ENCODE peak calls at places on chromosome 12, in nine cellular contexts. A is AG10803, C is AG09319, B is body of pancreas, M is cardiac fibroblast, X is mucosa of descending colon, R is prostate gland, J is uterus, W is gastrocnemius medialis. K is an unnamed sample.

GRCh38 chr12:5589055-5589454 is 157.1 kb downstream of the NTF3 start:
- DNase-seq in B (no peak), M (no peak), W (no peak), A (no peak), X (no peak), J (no peak), R (no peak), C (no peak), K (no peak)

GRCh38 chr12:103093499-103094106 is 136.1 kb downstream of the ASCL1 start:
- DNase-seq in W (no peak), B (no peak), J (no peak), A (no peak), M (no peak), X (peak; percentile 56), R (no peak), C (no peak), K (no peak)

GRCh38 chr12:27969011-27969900 is 3.3 kb downstream of the PTHLH start:
- DNase-seq in R (no peak), J (peak; percentile 16), X (no peak), B (peak; percentile 18), W (no peak), M (peak; percentile 49), A (no peak), C (no peak), K (no peak)

GRCh38 chr12:113088971-113089756 is 32.6 kb downstream of the DTX1 start:
- DNase-seq in B (no peak), J (no peak), A (no peak), R (no peak), W (no peak), M (no peak), X (no peak), C (no peak), K (no peak)

GRCh38 chr12:131213896-131214442 is 260.3 kb downstream of the ADGRD1 start:
- DNase-seq in C (no peak), J (no peak), R (no peak), A (no peak), W (no peak), B (no peak), M (no peak), X (no peak), K (no peak)

GRCh38 chr12:28191690-28192089 is 1.4 kb downstream of the CCDC91 start:
- DNase-seq in B (peak; percentile 53), M (peak; percentile 27), W (no peak), C (no peak), A (peak; percentile 27), J (no peak), X (no peak), R (no peak), K (no peak)

GRCh38 chr12:26239508-26240328 is 44.3 kb downstream of the SSPN start:
- DNase-seq in B (peak; percentile 26), W (peak; percentile 67), X (no peak), C (peak; percentile 88), J (peak; percentile 61), A (peak; percentile 99), R (peak; percentile 63), M (peak; percentile 98), K (no peak)

GRCh38 chr12:88417531-88417930 is 162.7 kb downstream of the KITLG start:
- DNase-seq in W (no peak), B (no peak), A (no peak), C (no peak), M (no peak), J (no peak), X (no peak), R (peak; percentile 9), K (no peak)

GRCh38 chr12:92297405-92297804 is 151.8 kb upstream of the BTG1 start:
- DNase-seq in A (no peak), R (no peak), M (no peak), B (no peak), J (no peak), W (no peak), C (no peak), X (no peak), K (no peak)

GRCh38 chr12:13205809-13206559 is 9.5 kb downstream of the EMP1 start:
- DNase-seq in X (no peak), R (no peak), J (no peak), C (peak; percentile 90), B (no peak), M (peak; percentile 99), W (no peak), A (peak; percentile 98), K (no peak)

GRCh38 chr12:92987362-92987761 is 58.3 kb upstream of the EEA1 start:
- DNase-seq in A (peak; percentile 92), R (peak; percentile 58), W (no peak), C (peak; percentile 65), X (peak; percentile 64), M (peak; percentile 90), J (no peak), B (no peak), K (no peak)

GRCh38 chr12:1019283-1019682 is 28.3 kb downstream of the ERC1 start:
- DNase-seq in W (no peak), M (no peak), A (no peak), J (no peak), X (no peak), R (no peak), B (no peak), C (no peak), K (no peak)

DNA sequence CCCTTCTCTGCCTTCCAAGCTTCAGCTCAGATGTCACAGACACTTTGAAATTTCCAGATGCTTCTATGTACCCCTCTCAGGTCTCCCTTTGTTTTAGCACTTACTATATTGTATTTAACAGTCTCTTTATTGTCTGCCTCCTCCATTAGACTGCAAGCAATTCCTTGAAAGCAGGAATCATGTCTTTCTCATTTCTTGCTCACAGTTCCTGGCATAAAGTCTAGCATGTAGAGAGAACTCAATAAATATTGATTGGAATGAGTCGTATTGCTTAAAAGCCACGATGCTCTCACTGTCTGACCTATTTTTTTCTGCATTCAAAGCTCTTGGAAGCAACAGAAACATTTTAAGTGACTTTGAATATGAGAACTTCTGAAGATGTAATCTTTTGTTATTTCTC is 111.0 kb downstream of the ERGIC2 start:
- DNase-seq in C (no peak), B (no peak), X (no peak), M (no peak), R (no peak), W (no peak), J (no peak), A (no peak), K (no peak)
- TF ChIP-seq CTCF in C (no peak), B (no peak), X (no peak), M (no peak), R (no peak), W (no peak), J (no peak), A (no peak), K (no peak)

GRCh38 chr12:22627351-22627750 is 2.4 kb downstream of the ETNK1 start:
- DNase-seq in R (no peak), M (peak; percentile 18), A (no peak), B (no peak), J (no peak), W (no peak), X (no peak), C (no peak), K (no peak)

GRCh38 chr12:22624573-22624907 is 431 bp upstream of the ETNK1 start:
- DNase-seq in R (no peak), W (no peak), J (no peak), M (no peak), A (no peak), B (no peak), C (no peak), X (no peak), K (no peak)

GRCh38 chr12:22625671-22626251 is 790 bp downstream of the ETNK1 start:
- DNase-seq in A (peak; percentile 9), R (peak; percentile 38), X (peak; percentile 58), J (no peak), B (peak; percentile 28), W (peak; percentile 20), C (no peak), M (peak; percentile 52), K (peak; percentile 22)

GRCh38 chr12:22626429-22626828 is 1.5 kb downstream of the ETNK1 start:
- DNase-seq in M (peak; percentile 58), X (peak; percentile 34), J (no peak), R (peak; percentile 28), W (no peak), C (no peak), A (peak; percentile 31), B (no peak), K (no peak)

DNA sequence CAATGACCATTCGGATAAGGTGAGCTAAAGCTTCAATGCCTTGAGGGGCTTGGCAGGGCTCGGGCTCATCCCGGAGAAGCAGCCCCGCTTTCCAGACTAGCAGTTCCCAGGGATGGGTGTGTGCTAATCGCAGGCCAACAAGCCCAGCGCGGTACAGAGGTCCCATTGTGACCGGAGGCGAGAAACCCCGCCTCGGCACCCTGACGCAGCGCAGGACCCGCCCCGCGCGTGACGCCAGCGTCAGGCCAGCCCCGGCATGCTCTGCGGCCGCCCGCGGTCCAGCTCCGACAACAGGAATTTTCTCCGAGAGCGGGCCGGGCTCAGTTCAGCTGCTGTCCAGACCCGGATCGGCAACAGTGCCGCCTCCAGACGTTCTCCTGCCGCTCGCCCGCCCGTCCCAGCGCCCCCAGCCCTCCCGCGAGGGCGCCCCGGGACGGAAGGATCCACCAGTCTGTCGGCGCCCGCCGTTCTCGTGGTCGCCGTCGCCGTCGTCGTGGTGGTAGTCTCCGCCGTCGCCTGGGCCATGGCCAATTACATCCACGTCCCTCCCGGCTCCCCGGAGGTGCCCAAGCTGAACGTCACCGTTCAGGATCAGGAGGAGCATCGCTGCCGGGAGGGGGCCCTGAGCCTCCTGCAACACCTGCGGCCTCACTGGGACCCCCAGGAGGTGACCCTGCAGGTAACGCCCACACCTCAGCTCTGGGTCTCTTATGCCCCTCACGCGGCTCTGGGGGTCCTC is at the start of gene ETNK1:
- DNase-seq in R (peak; percentile 97), X (peak; percentile 97), J (peak; percentile 96), A (peak; percentile 89), W (peak; percentile 90), M (peak; percentile 92), C (peak; percentile 79), B (peak; percentile 95), K (peak; percentile 91)
- TF ChIP-seq CTCF in R (no peak), X (no peak), J (no peak), A (no peak), W (no peak), M (no peak), C (no peak), B (no peak), K (no peak)

GRCh38 chr12:11648514-11649412 is 711 bp upstream of the ETV6 start:
- DNase-seq in R (peak; percentile 61), M (peak; percentile 90), J (peak; percentile 65), B (peak; percentile 71), X (peak; percentile 81), A (peak; percentile 81), C (no peak), W (peak; percentile 61), K (peak; percentile 64)
- TF ChIP-seq CTCF in R (no peak), M (no peak), J (no peak), B (no peak), X (no peak), A (no peak), C (no peak), W (no peak), K (no peak)

DNA sequence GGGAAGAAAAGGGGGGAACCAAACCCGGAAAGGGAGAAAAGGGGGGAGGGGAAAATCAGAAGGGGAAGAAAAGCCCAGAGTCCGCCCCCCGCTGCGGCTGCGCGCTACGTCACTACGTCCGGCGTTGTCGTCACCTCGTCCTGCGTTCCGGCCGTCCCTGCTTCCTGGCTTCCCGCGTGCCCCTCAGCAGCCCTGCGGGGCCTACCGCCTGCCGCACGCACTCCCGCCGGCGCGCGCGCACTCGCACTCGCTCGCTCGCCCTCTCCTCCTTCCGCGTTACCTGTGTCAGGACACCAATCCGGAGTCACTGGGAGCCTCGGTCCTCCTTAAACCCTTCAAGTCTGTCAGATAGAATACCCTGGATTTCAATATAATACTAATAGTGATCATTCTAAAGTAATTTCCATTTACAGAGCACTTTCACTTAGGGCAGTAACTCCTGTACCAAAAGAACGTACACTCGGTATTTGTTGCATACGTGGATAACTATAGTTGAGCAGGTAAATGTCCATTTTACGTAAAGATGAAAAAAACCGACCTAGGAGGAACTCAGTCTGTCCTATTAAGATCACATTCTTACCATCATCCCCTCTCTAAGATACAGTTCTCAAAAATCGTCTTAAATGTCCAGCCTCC is at the start of gene R3HDM2:
- DNase-seq in J (peak; percentile 96), B (peak; percentile 97), W (peak; percentile 95), X (peak; percentile 96), M (peak; percentile 94), A (peak; percentile 93), C (peak; percentile 89), R (peak; percentile 95), K (peak; percentile 94)
- TF ChIP-seq CTCF in J (no peak), B (no peak), W (no peak), X (no peak), M (no peak), A (no peak), C (no peak), R (no peak), K (no peak)

K was measured in activated B cell treated with CpG ODN at 0.5 μM for 24 hours.